ENCODE peak calls at places on chromosomes 3 and 15, in five cellular contexts. M, N, T, K and P are unnamed samples.

GRCh38 chr3:71305246-71306206 is 278.0 kb downstream of the FOXP1 start:
- DNase-seq in N (peak; percentile 95), M (no peak), T (no peak), K (peak; percentile 38), P (no peak)

GRCh38 chr15:33737687-33738606 is 230.3 kb upstream of the CHRM5 start:
- DNase-seq in K (peak; percentile 74), T (no peak), N (peak; percentile 81), M (no peak), P (peak; percentile 61)

GRCh38 chr3:134895181-134895580 is 100.1 kb downstream of the EPHB1 start:
- DNase-seq in N (no peak), T (no peak), M (no peak), K (no peak), P (no peak)

GRCh38 chr3:192207239-192207638 is 520.1 kb downstream of the FGF12 start:
- DNase-seq in N (no peak), M (no peak), K (peak; percentile 43), T (no peak), P (peak; percentile 24)

GRCh38 chr3:181278468-181279238 is 289.1 kb upstream of the DNAJC19 start:
- DNase-seq in M (no peak), T (no peak), K (no peak), N (peak; percentile 21), P (peak; percentile 13)

GRCh38 chr3:131702156-131702555 is 199.4 kb upstream of the MRPL3 start:
- DNase-seq in K (peak; percentile 31), N (no peak), T (no peak), M (no peak), P (no peak)

GRCh38 chr3:39000008-39000450 is 51.7 kb downstream of the SCN11A start:
- DNase-seq in T (no peak), K (peak; percentile 90), N (peak; percentile 91), M (no peak), P (peak; percentile 55)

GRCh38 chr3:14253022-14253761 is 74.6 kb downstream of the LSM3 start:
- DNase-seq in K (peak; percentile 16), N (no peak), M (no peak), T (no peak), P (peak; percentile 65)

GRCh38 chr15:42012241-42012640 is 8.6 kb downstream of the PLA2G4E start:
- DNase-seq in K (no peak), N (no peak), T (no peak), M (no peak), P (peak; percentile 78)

GRCh38 chr3:123730816-123731215 is 146.0 kb upstream of the HACD2 start:
- DNase-seq in N (no peak), T (no peak), M (no peak), K (no peak), P (no peak)

GRCh38 chr3:153028336-153028735 is 133.7 kb upstream of the RAP2B start:
- DNase-seq in M (no peak), T (no peak), N (no peak), K (no peak), P (no peak)

GRCh38 chr15:101675796-101676582 is 23.8 kb upstream of the TM2D3 start:
- DNase-seq in T (no peak), M (no peak), K (peak; percentile 72), N (peak; percentile 37), P (peak; percentile 31)

GRCh38 chr3:152183473-152183872 is 85.3 kb upstream of the MBNL1 start:
- DNase-seq in K (peak; percentile 51), T (no peak), M (peak; percentile 66), N (peak; percentile 73), P (peak; percentile 35)

GRCh38 chr15:78316211-78317077 is 17.0 kb upstream of the SKIC8 start:
- DNase-seq in K (no peak), T (no peak), N (peak; percentile 56), M (no peak), P (no peak)

GRCh38 chr15:78315686-78316085 is 16.3 kb upstream of the SKIC8 start:
- DNase-seq in N (peak; percentile 81), T (no peak), K (peak; percentile 16), M (no peak), P (peak; percentile 31)

GRCh38 chr15:78319588-78319987 is 20.2 kb upstream of the SKIC8 start:
- DNase-seq in K (no peak), N (no peak), M (no peak), T (no peak), P (no peak)

GRCh38 chr15:78320173-78320572 is 20.0 kb upstream of the CRABP1 start:
- DNase-seq in K (no peak), M (no peak), T (no peak), N (no peak), P (no peak)

GRCh38 chr15:78317145-78317836 is 17.9 kb upstream of the SKIC8 start:
- DNase-seq in N (no peak), K (peak; percentile 52), M (no peak), T (no peak), P (peak; percentile 31)
- TF ChIP-seq CTCF in N (no peak), K (peak; percentile 44), M (no peak), T (no peak), P (no peak)

GRCh38 chr15:51366911-51367310 is 25.5 kb downstream of the GLDN start:
- DNase-seq in K (peak; percentile 83), N (no peak), M (no peak), T (no peak), P (peak; percentile 92)

GRCh38 chr15:51367322-51367976 is 26.0 kb downstream of the GLDN start:
- DNase-seq in K (peak; percentile 75), N (no peak), M (no peak), T (no peak), P (no peak)

GRCh38 chr15:51368751-51369450 is 27.4 kb downstream of the GLDN start:
- DNase-seq in T (no peak), K (peak; percentile 86), N (no peak), M (no peak), P (peak; percentile 60)

GRCh38 chr15:51369451-51369761 is 28.0 kb downstream of the GLDN start:
- DNase-seq in T (no peak), M (no peak), K (no peak), N (no peak), P (no peak)

DNA sequence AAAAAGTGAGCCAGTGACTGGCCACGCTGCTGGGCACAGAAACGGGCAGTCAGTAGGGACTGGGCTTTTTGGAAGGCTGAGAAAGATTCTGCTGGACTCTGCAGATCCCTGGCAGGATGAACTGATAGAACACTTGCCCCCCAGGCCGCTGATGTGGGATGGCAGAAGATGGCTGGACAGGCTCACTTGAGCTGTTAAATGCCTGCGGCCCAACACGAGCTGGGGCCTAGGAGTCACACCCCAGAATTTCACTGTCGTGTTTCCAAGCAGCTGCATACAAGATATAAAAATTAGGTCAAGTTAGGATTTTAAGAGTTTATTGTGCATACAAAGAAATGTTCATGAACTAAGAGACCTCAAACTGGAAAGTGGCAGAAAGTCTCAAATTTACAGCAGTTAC is 26.9 kb downstream of the GLDN start:
- DNase-seq in M (no peak), T (no peak), K (no peak), N (no peak), P (no peak)
- TF ChIP-seq CTCF in M (no peak), T (no peak), K (no peak), N (no peak), P (no peak)

GRCh38 chr15:63146684-63147083 is 10.6 kb downstream of the RPS27L start:
- DNase-seq in N (no peak), M (no peak), K (peak; percentile 20), T (no peak), P (no peak)
- TF ChIP-seq CTCF in N (no peak), M (no peak), K (peak; percentile 17), T (no peak), P (no peak)

GRCh38 chr15:100653608-100654007 is 51.2 kb downstream of the ASB7 start:
- DNase-seq in K (no peak), M (no peak), N (no peak), T (no peak), P (no peak)

GRCh38 chr15:100651253-100651652 is 48.9 kb downstream of the ASB7 start:
- DNase-seq in T (no peak), M (no peak), K (peak; percentile 16), N (no peak), P (no peak)

DNA sequence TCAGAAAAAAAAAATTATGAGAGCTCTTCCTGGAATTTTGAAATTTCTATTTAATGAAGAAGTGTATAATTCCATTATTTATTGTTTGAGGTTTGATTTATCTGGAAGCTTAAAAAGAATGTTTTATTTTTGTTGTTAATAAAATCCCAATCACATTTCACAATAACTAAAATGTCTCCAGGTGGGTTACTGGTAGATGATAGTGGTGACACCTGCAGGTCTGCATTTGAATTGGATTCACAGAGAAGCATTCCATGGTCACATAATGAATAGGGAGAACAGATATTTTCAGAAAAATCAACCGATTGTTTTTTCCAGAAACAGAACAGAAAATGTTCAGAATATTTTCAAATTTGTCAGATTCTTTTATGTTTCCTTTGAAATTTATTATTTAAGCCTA is 48.3 kb downstream of the ASB7 start:
- DNase-seq in T (no peak), K (peak; percentile 46), N (peak; percentile 46), M (no peak), P (peak; percentile 24)
- TF ChIP-seq CTCF in T (no peak), K (peak; percentile 59), N (peak; percentile 55), M (no peak), P (no peak)

DNA sequence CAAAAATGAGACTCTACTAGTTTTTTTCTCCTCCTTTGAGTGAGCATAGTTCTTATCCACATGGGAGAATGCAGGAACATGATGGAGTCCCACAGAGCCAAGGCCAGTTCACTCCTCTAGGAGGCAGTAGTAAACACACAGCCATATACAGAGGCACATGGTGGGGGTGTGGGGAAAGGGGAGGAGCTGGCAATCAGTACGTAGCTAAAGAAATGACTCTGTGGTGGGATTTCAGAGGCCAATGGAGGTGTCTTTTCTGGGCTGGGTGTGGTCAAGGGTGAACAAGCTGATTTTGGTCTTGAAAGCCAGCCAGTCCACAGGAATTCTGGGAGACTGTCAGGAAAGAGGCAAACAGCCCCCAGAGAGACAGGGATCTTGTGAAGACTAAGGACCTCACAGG is 6.6 kb upstream of the RAB11A start:
- DNase-seq in K (peak; percentile 64), T (no peak), M (peak; percentile 71), N (peak; percentile 93), P (peak; percentile 62)
- TF ChIP-seq CTCF in K (peak; percentile 64), T (peak; percentile 17), M (peak; percentile 49), N (peak; percentile 85), P (no peak)

GRCh38 chr3:129348734-129349133 is 70.1 kb downstream of the HMCES start:
- DNase-seq in N (no peak), T (no peak), K (no peak), M (no peak), P (no peak)

GRCh38 chr3:129352650-129353588 is 74.2 kb downstream of the HMCES start:
- DNase-seq in M (no peak), N (no peak), T (no peak), K (peak; percentile 51), P (no peak)

GRCh38 chr3:129353589-129353941 is 74.9 kb downstream of the EFCAB12 start:
- DNase-seq in T (no peak), K (no peak), N (no peak), M (no peak), P (no peak)

GRCh38 chr3:129349791-129350190 is 71.1 kb downstream of the HMCES start:
- DNase-seq in K (no peak), N (no peak), M (no peak), T (no peak), P (no peak)

DNA sequence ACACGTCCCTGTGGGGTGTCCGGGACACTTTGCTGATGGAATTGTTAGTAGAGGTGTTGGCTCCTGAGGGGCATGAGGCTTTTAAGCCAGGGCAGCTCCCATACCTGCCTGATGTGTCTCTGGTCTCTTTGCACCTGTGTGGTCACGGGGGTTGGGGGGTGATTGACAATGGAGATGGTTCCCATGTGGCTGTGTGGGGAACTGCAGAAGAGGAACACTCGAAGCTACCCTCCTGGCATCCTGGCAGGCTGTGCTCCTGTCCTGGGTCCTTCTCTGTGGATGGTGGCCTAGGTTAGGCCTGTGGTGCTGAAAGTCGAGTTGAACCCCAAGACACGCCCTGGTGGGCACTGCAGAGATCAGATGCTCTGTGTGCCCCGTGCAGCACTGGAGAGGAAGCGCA is 73.4 kb downstream of the HMCES start:
- DNase-seq in T (no peak), M (no peak), K (peak; percentile 2), N (peak; percentile 78), P (no peak)
- TF ChIP-seq CTCF in T (no peak), M (no peak), K (peak; percentile 31), N (peak; percentile 34), P (no peak)